ENCODE peak calls at places on chromosomes 11 and 22, in eight cellular contexts. D is uterus, H is WERI-Rb-1, Z is fibroblast of mammary gland, U is choroid plexus epithelial cell, B is cardiac fibroblast, M is AG09309, E is AG04450. V is an unnamed sample.
A peak's percentile ranks its signal among the peaks of the same experiment; 100 is the strongest.

GRCh38 chr11:95104916-95105315 is 15.3 kb downstream of the ENDOD1 start:
- DNase-seq in D (no peak), H (no peak), Z (no peak), U (no peak), B (no peak), M (no peak), E (no peak), V (no peak)

GRCh38 chr22:17269224-17269606 is 50.0 kb upstream of the ADA2 start:
- DNase-seq in D (no peak), H (no peak), Z (no peak), U (no peak), B (no peak), M (no peak), E (no peak), V (no peak)

GRCh38 chr22:50267591-50268390 is 2.4 kb downstream of the MAPK11 start:
- DNase-seq in D (peak; percentile 70), H (no peak), Z (peak; percentile 27), U (peak; percentile 61), B (peak; percentile 55), M (no peak), E (no peak), V (no peak)

GRCh38 chr22:41996826-41997225 is 1.8 kb upstream of the WBP2NL start:
- DNase-seq in D (no peak), H (no peak), Z (no peak), U (no peak), B (no peak), M (no peak), E (no peak), V (no peak)

GRCh38 chr11:24422371-24422770 is 74.5 kb upstream of the LUZP2 start:
- DNase-seq in D (no peak), H (no peak), Z (no peak), U (peak; percentile 68), B (peak; percentile 2), M (no peak), E (no peak), V (no peak)

GRCh38 chr11:133015457-133015856 is 516.8 kb downstream of the OPCML start:
- DNase-seq in D (no peak), H (no peak), Z (no peak), U (no peak), B (no peak), M (no peak), E (no peak), V (no peak)

GRCh38 chr11:120207517-120207916 is 3.3 kb upstream of the OAF start:
- DNase-seq in D (no peak), H (no peak), Z (no peak), U (no peak), B (no peak), M (no peak), E (no peak), V (no peak)

GRCh38 chr11:132992838-132993680 is 539.2 kb downstream of the OPCML start:
- DNase-seq in D (no peak), H (peak; percentile 26), Z (no peak), U (peak; percentile 23), B (no peak), M (no peak), E (no peak), V (no peak)

GRCh38 chr11:12853325-12853651 is 155.8 kb upstream of the RASSF10 start:
- DNase-seq in D (no peak), H (no peak), Z (no peak), U (no peak), B (no peak), M (no peak), E (no peak), V (no peak)

GRCh38 chr11:45765107-45765668 is 39.8 kb upstream of the SLC35C1 start:
- DNase-seq in D (no peak), H (no peak), Z (no peak), U (no peak), B (no peak), M (no peak), E (no peak), V (no peak)

GRCh38 chr11:12088047-12088481 is 22.3 kb upstream of the MICAL2 start:
- DNase-seq in D (no peak), H (peak; percentile 75), Z (peak; percentile 82), U (peak; percentile 83), B (peak; percentile 93), M (peak; percentile 43), E (no peak), V (peak; percentile 59)

GRCh38 chr11:96122601-96123044 is 198.7 kb upstream of the MTMR2 start:
- DNase-seq in D (no peak), H (no peak), Z (no peak), U (peak; percentile 53), B (no peak), M (no peak), E (no peak), V (peak; percentile 47)

GRCh38 chr11:110479445-110480101 is 49.8 kb downstream of the FDX1 start:
- DNase-seq in D (no peak), H (peak; percentile 9), Z (peak; percentile 65), U (peak; percentile 72), B (peak; percentile 53), M (peak; percentile 46), E (peak; percentile 37), V (no peak)

GRCh38 chr11:95920460-95921105 is 3.3 kb downstream of the MTMR2 start:
- DNase-seq in D (no peak), H (no peak), Z (peak; percentile 54), U (peak; percentile 56), B (peak; percentile 73), M (no peak), E (no peak), V (no peak)

GRCh38 chr11:41189711-41190477 is 269.6 kb downstream of the LRRC4C start:
- DNase-seq in D (no peak), H (no peak), Z (no peak), U (no peak), B (no peak), M (no peak), E (no peak), V (no peak)

DNA sequence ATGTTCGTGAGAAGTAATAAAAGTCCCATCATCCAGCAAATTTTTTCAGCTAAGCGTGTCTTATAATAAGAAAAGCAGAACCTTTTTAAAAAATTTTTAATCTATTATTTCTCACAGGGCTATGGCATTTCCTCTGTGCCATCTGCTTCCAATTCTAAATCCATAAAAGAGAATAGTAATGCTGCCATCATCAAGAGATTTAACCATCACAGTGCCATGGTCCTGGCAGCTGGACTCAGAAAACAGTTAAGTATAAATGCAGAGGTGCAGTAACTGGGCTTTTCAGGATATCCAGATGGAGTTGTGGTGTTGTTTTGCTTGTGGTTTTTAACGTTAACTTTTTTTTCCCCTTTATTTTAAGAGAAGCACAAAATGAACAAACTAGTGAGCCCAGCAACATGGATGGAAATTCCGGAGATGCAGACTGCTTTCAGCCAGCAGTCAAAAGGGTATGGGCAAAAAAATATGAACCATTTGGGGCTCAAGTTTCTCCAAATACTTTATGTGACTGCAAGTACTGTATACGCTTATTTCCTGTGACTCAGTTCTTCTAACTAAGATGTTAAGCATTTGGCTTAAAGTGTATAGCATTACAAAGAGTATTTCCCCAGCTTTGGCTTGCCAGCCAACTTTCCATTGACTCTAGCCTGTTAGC is 25.2 kb downstream of the GTF2H1 start:
- DNase-seq in D (no peak), H (no peak), Z (peak; percentile 81), U (peak; percentile 64), B (peak; percentile 79), M (peak; percentile 61), E (peak; percentile 59), V (peak; percentile 72)
- H3K4me3 ChIP-seq in D (no peak overlapping the region), H (no peak overlapping the region), Z (no peak overlapping the region), U (no peak overlapping the region), B (no peak overlapping the region), M (no peak overlapping the region), E (no peak overlapping the region), V (no peak overlapping the region)

GRCh38 chr11:75585271-75585670 is 23.2 kb downstream of the SERPINH1 start:
- DNase-seq in D (no peak), H (no peak), Z (no peak), U (no peak), B (no peak), M (no peak), E (no peak), V (no peak)

GRCh38 chr11:75582461-75582934 is 20.4 kb downstream of the SERPINH1 start:
- DNase-seq in D (no peak), H (no peak), Z (no peak), U (no peak), B (no peak), M (no peak), E (no peak), V (no peak)

GRCh38 chr11:75579841-75580240 is 17.8 kb downstream of the SERPINH1 start:
- DNase-seq in D (no peak), H (no peak), Z (no peak), U (no peak), B (no peak), M (no peak), E (no peak), V (no peak)

GRCh38 chr11:75583710-75584658 is 21.9 kb downstream of the SERPINH1 start:
- DNase-seq in D (peak; percentile 87), H (peak; percentile 83), Z (peak; percentile 72), U (peak; percentile 85), B (peak; percentile 47), M (no peak), E (no peak), V (no peak)

DNA sequence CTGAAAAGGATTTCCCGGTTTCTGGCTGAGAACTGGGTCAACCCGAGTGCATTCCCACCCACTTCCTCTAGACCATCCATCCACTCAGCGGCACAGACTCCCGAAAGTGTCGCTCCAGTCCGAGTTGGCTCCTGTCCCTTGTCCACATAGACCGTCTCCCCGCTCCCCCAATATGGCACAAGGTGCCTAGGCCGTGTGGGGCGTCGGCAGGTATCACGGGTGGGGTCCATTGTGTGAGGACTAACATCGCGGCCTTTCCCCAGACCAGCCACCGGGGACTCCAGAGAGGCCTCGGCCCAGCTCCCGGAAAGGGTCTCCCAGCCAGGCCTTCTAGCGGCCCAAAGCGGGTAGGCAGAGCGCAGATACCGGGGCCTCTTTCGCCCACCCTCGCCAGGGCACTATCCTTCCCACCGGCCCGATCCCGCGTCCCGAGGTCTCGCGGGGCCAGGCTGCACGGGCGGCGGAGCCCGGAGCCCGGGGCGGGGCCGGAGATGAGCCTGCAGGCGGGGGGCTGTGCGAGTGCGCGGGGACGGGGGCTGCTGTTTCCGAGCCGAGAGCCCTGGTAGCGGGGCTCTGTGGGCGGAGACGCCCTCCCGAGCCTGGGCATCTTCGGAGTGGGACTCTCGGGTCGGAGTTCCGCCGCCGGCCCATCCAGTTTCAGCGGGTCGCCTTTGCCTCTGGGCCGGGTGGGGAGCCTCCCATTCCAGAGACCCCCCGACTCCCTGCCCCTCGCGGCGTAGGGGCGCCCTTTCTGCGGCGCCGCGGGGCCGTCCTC is 21.1 kb downstream of the SERPINH1 start:
- DNase-seq in D (peak; percentile 77), H (peak; percentile 84), Z (peak; percentile 48), U (peak; percentile 79), B (peak; percentile 62), M (no peak), E (no peak), V (no peak)
- TF ChIP-seq CTCF in D (no peak), H (peak; percentile 50), Z (no peak), U (no peak), B (peak; percentile 50), M (no peak), E (peak; percentile 34), V (peak; percentile 17)

DNA sequence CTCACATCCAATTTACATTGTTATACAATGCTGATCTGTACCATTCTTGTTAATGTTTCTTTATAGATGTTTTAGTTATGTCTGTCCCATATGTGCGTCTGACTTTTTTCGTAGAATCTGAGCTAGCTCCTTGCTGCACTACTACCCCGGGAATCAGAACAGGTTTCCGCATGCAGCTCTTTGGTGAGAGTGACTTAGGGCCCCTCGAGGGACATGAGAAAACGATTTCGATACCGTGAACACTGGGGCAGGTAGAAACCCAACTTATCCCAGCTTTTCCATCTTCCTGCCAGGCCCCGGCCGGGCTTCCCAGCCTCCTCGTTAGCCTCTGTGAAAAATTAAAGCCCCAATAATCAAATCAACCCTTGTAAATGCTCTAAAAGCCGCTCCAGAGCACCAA is 23.4 kb upstream of the PKNOX2 start:
- DNase-seq in D (no peak), H (no peak), Z (no peak), U (no peak), B (no peak), M (no peak), E (no peak), V (no peak)
- H3K4me3 ChIP-seq in D (no peak overlapping the region), H (no peak overlapping the region), Z (no peak overlapping the region), U (no peak overlapping the region), B (no peak overlapping the region), M (no peak overlapping the region), E (no peak overlapping the region), V (no peak overlapping the region)

GRCh38 chr22:44623771-44624510 is 78.1 kb upstream of the PRR5 start:
- DNase-seq in D (no peak), H (peak; percentile 75), Z (no peak), U (peak; percentile 37), B (peak; percentile 40), M (no peak), E (no peak), V (no peak)
- TF ChIP-seq CTCF in D (no peak), H (peak; percentile 91), Z (no peak), U (peak; percentile 73), B (peak; percentile 73), M (no peak), E (peak; percentile 63), V (peak; percentile 5)

V was measured in HFF-Myc.